ENCODE peak calls at places on chromosomes 1 and 21, in ten cellular contexts. X is astrocyte of the spinal cord, W is mesothelial cell of epicardium, V is RWPE1, Z is IMR-90, E is omental fat pad, F is GM10248, R is fibroblast of mammary gland, H is endothelial cell, L is fibroblast of lung. Y is an unnamed sample.

GRCh38 chr21:21097425-21097824 is 99.2 kb downstream of the NCAM2 start:
- DNase-seq in F (no peak), V (no peak), H (no peak), E (no peak), Z (no peak), R (no peak), L (no peak), W (no peak), X (no peak), Y (no peak)

GRCh38 chr1:112879834-112880233 is 76.2 kb downstream of the SLC16A1 start:
- DNase-seq in H (no peak), L (no peak), R (no peak), F (no peak), V (no peak), W (no peak), Z (no peak), E (no peak), X (no peak), Y (no peak)

GRCh38 chr1:58890091-58890490 is 106.2 kb upstream of the JUN start:
- DNase-seq in L (no peak), V (no peak), E (no peak), X (no peak), R (no peak), H (no peak), W (no peak), Z (no peak), F (no peak), Y (no peak)

GRCh38 chr1:119549719-119550141 is 42.7 kb downstream of the HSD3B1 start:
- DNase-seq in X (peak), Z (peak), F (peak), E (no peak), L (peak), R (peak), H (peak), V (peak), W (no peak), Y (no peak)

GRCh38 chr1:229709620-229710019 is 83.6 kb downstream of the URB2 start:
- DNase-seq in V (no peak), F (no peak), L (no peak), W (no peak), H (no peak), R (peak), E (no peak), X (no peak), Z (no peak), Y (no peak)

GRCh38 chr1:155135416-155136197 is at the start of gene SLC50A1:
- DNase-seq in F (peak), Z (peak), W (peak), R (peak), L (peak), H (peak), X (peak), E (peak), V (peak), Y (peak)

GRCh38 chr21:14690886-14691285 is 144.8 kb upstream of the SAMSN1 start:
- DNase-seq in Z (no peak), V (no peak), F (no peak), L (no peak), W (no peak), R (peak), H (no peak), E (no peak), X (no peak), Y (no peak)

GRCh38 chr1:179599623-179600249 is 8.1 kb downstream of the TDRD5 start:
- DNase-seq in V (no peak), F (no peak), R (peak), H (peak), E (no peak), W (no peak), X (peak), L (peak), Z (peak), Y (no peak)

GRCh38 chr1:205925730-205926129 is 17.5 kb downstream of the SLC26A9 start:
- DNase-seq in V (peak), W (no peak), H (no peak), E (no peak), L (peak), F (no peak), Z (peak), X (peak), R (peak), Y (no peak)

GRCh38 chr1:14439015-14439414 is 159.5 kb upstream of the KAZN start:
- DNase-seq in Z (peak), X (no peak), R (peak), L (no peak), W (no peak), E (no peak), F (no peak), H (no peak), V (no peak), Y (no peak)

GRCh38 chr1:54362881-54363340 is 43.3 kb downstream of the SSBP3 start:
- DNase-seq in V (no peak), W (no peak), E (no peak), R (peak), F (no peak), H (no peak), X (peak), Z (peak), L (no peak), Y (no peak)

GRCh38 chr1:47701741-47702515 is 264.1 kb downstream of the FOXD2 start:
- DNase-seq in L (no peak), F (no peak), Z (no peak), E (no peak), X (no peak), R (no peak), H (no peak), V (no peak), W (no peak), Y (no peak)

GRCh38 chr1:28510350-28511223 is 4.7 kb downstream of the RCC1 start:
- DNase-seq in E (no peak), H (no peak), X (peak), L (peak), Z (peak), V (no peak), W (no peak), R (peak), F (no peak), Y (no peak)

GRCh38 chr1:206021796-206022365 is 1.8 kb downstream of the CTSE start:
- DNase-seq in L (no peak), E (no peak), V (peak), Z (peak), H (no peak), F (no peak), W (no peak), R (peak), X (peak), Y (no peak)

GRCh38 chr1:208300084-208300770 is 56.0 kb upstream of the PLXNA2 start:
- DNase-seq in W (no peak), V (no peak), Z (no peak), F (no peak), X (no peak), L (no peak), E (no peak), H (no peak), R (no peak), Y (no peak)

GRCh38 chr1:17922833-17923232 is 167.7 kb downstream of the ACTL8 start:
- DNase-seq in W (no peak), L (peak), R (peak), F (peak), Z (peak), E (no peak), V (peak), X (no peak), H (peak), Y (no peak)

GRCh38 chr1:205594846-205595245 is 37.0 kb downstream of the ELK4 start:
- DNase-seq in X (no peak), E (no peak), R (no peak), H (no peak), Z (no peak), L (no peak), V (no peak), W (no peak), F (no peak), Y (no peak)

GRCh38 chr1:218369688-218370511 is 24.8 kb downstream of the TGFB2 start:
- DNase-seq in R (peak), L (peak), Z (peak), H (no peak), W (no peak), E (no peak), V (no peak), F (no peak), X (peak), Y (no peak)

GRCh38 chr21:34812510-34813265 is 143.9 kb downstream of the CLIC6 start:
- DNase-seq in X (peak), W (no peak), H (no peak), E (no peak), L (peak), Z (peak), F (no peak), R (peak), V (no peak), Y (no peak)

GRCh38 chr1:225653463-225654276 is 747 bp upstream of the ENAH start:
- DNase-seq in X (peak), R (peak), Z (peak), F (peak), V (peak), L (peak), W (peak), E (peak), H (peak), Y (peak)

GRCh38 chr1:60670313-60670712 is 412.0 kb upstream of the NFIA start:
- DNase-seq in W (no peak), F (no peak), R (no peak), Z (no peak), H (no peak), X (no peak), L (no peak), V (no peak), E (no peak), Y (no peak)

GRCh38 chr1:57423135-57424131 is at the start of gene DAB1:
- DNase-seq in V (no peak), R (peak), X (no peak), E (no peak), W (no peak), F (no peak), H (peak), L (peak), Z (peak), Y (no peak)

GRCh38 chr1:186142916-186143315 is 232.1 kb downstream of the TPR start:
- DNase-seq in V (no peak), F (no peak), R (no peak), L (no peak), H (no peak), Z (no peak), W (no peak), E (no peak), X (no peak), Y (no peak)

GRCh38 chr1:163744488-163744887 is 422.7 kb downstream of the NUF2 start:
- DNase-seq in L (no peak), R (no peak), V (no peak), E (no peak), Z (no peak), X (no peak), F (no peak), H (no peak), W (no peak), Y (no peak)

GRCh38 chr1:211579434-211580302 is 707 bp upstream of the SLC30A1 start:
- DNase-seq in E (peak), H (peak), L (peak), F (no peak), X (no peak), Z (peak), W (peak), V (peak), R (no peak), Y (no peak)

GRCh38 chr1:225548140-225548857 is 104.6 kb downstream of the ENAH start:
- DNase-seq in E (no peak), W (no peak), X (no peak), R (peak), F (no peak), H (no peak), V (no peak), Z (peak), L (peak), Y (no peak)

GRCh38 chr1:235011599-235012435 is 116.8 kb downstream of the TOMM20 start:
- DNase-seq in Z (peak), X (peak), L (peak), V (peak), H (no peak), F (peak), W (no peak), E (peak), R (peak), Y (peak)

GRCh38 chr1:54329337-54329954 is 76.7 kb downstream of the SSBP3 start:
- DNase-seq in F (no peak), V (no peak), L (no peak), Z (no peak), W (no peak), X (no peak), E (no peak), H (no peak), R (no peak), Y (no peak)

GRCh38 chr1:55526716-55527115 is 311.6 kb upstream of the USP24 start:
- DNase-seq in F (no peak), H (no peak), X (no peak), L (no peak), V (no peak), W (no peak), E (no peak), Z (no peak), R (no peak), Y (no peak)

GRCh38 chr1:162538815-162539431 is 22.6 kb upstream of the UAP1 start:
- DNase-seq in V (peak), F (no peak), L (peak), H (no peak), E (no peak), Z (peak), X (peak), W (no peak), R (peak), Y (no peak)

GRCh38 chr1:204709021-204709420 is 23.5 kb upstream of the LRRN2 start:
- DNase-seq in W (no peak), E (no peak), L (no peak), R (no peak), X (no peak), V (no peak), Z (no peak), H (no peak), F (no peak), Y (no peak)

GRCh38 chr1:58074702-58075578 is 471.6 kb downstream of the OMA1 start:
- DNase-seq in F (no peak), W (no peak), L (no peak), H (no peak), V (no peak), X (no peak), Z (no peak), E (no peak), R (no peak), Y (no peak)

GRCh38 chr1:244412116-244412639 is 39.5 kb downstream of the ADSS2 start:
- DNase-seq in V (no peak), X (no peak), H (no peak), E (no peak), F (no peak), R (no peak), W (no peak), Z (no peak), L (no peak), Y (no peak)
- TF ChIP-seq CTCF in V (no peak), X (no peak), H (no peak), E (no peak), F (no peak), R (no peak), W (no peak), Z (no peak), L (no peak), Y (no peak)

GRCh38 chr1:202815120-202815519 is 4.4 kb downstream of the PCAT6 start:
- DNase-seq in L (no peak), X (no peak), H (no peak), R (no peak), E (no peak), W (no peak), F (no peak), V (no peak), Z (no peak), Y (no peak)
- TF ChIP-seq CTCF in L (no peak), X (no peak), H (no peak), R (no peak), E (no peak), W (no peak), F (no peak), V (no peak), Z (no peak), Y (no peak)

GRCh38 chr1:31745898-31746668 is 18.1 kb downstream of the ADGRB2 start:
- DNase-seq in E (no peak), Z (no peak), X (no peak), F (no peak), V (no peak), R (no peak), H (no peak), W (no peak), L (no peak), Y (no peak)
- TF ChIP-seq CTCF in E (no peak), Z (no peak), X (no peak), F (no peak), V (no peak), R (no peak), H (no peak), W (no peak), L (no peak), Y (no peak)

GRCh38 chr1:22830131-22830566 is 119.5 kb downstream of the EPHB2 start:
- DNase-seq in W (no peak), V (peak), H (no peak), Z (no peak), R (no peak), E (no peak), X (no peak), L (no peak), F (no peak), Y (no peak)
- TF ChIP-seq CTCF in W (no peak), V (no peak), H (no peak), Z (no peak), R (no peak), E (no peak), X (no peak), L (no peak), F (no peak), Y (no peak)

GRCh38 chr21:41360072-41360821 is 1.6 kb upstream of the MX2 start:
- DNase-seq in R (peak), H (no peak), L (peak), V (no peak), F (no peak), Z (peak), X (no peak), E (no peak), W (no peak), Y (no peak)
- TF ChIP-seq CTCF in R (no peak), H (no peak), L (no peak), V (no peak), F (no peak), Z (no peak), X (no peak), E (no peak), W (no peak), Y (no peak)

GRCh38 chr1:114150016-114150415 is 3.7 kb downstream of the SYT6 start:
- DNase-seq in V (no peak), F (no peak), X (no peak), H (no peak), W (no peak), R (no peak), Z (no peak), E (no peak), L (no peak), Y (no peak)

DNA sequence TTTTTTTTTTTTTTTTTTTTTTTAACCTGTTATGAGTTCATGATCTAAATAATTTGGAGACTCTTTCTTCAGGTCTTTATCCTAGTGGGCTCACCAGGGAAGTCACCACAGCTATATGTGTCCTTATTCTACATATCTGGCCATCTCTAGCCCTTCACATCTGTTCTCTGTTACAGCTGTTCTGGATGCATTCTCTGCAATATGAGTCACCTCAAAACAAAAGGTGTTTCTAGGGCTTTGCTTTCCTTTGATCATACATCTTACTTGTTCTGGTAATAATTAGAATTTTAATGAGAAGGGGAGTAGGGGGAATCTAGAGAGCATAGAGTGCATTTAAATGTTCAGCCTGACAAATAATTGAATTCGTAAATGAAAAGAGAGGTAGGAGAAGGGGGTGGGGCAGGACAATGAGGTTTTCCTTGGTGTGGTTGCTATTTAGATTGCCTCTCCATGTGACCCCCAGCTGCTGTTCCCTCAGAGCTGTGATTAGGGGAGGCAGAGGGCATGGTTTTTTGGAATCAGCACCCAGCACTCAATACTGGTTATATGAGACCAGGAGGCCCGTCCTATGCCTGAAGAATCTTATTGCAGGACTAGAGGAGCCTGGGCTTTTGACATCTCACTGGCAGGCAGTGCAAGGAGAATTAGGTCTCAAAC is 8.0 kb downstream of the SYT6 start:
- DNase-seq in X (no peak), R (peak), F (no peak), Z (no peak), V (no peak), W (no peak), E (no peak), H (no peak), L (no peak), Y (no peak)
- TF ChIP-seq CTCF in X (no peak), R (no peak), F (no peak), Z (no peak), V (no peak), W (no peak), E (no peak), H (no peak), L (no peak), Y (no peak)

GRCh38 chr1:938711-939504 is 15.2 kb downstream of the SAMD11 start:
- DNase-seq in Z (no peak), F (no peak), X (no peak), L (no peak), R (no peak), E (no peak), H (no peak), W (no peak), V (no peak), Y (no peak)
- TF ChIP-seq CTCF in Z (no peak), F (no peak), X (no peak), L (no peak), R (no peak), E (no peak), H (no peak), W (no peak), V (no peak), Y (no peak)

GRCh38 chr1:30718636-30719405 is 4.6 kb downstream of the MATN1 start:
- DNase-seq in X (peak), F (peak), H (peak), L (peak), Z (peak), R (peak), W (peak), V (peak), E (peak), Y (peak)

GRCh38 chr1:30720271-30721223 is 2.8 kb downstream of the MATN1 start:
- DNase-seq in H (no peak), F (no peak), Z (no peak), X (no peak), V (no peak), R (no peak), W (no peak), E (no peak), L (no peak), Y (no peak)

GRCh38 chr1:30718091-30718635 is 5.2 kb downstream of the MATN1 start:
- DNase-seq in L (peak), W (peak), H (peak), F (peak), E (peak), R (peak), X (peak), Z (peak), V (peak), Y (peak)

GRCh38 chr1:30721311-30722174 is 1.8 kb downstream of the MATN1 start:
- DNase-seq in L (no peak), H (no peak), Z (no peak), V (no peak), W (no peak), X (no peak), F (no peak), R (no peak), E (no peak), Y (no peak)

GRCh38 chr1:30719406-30720270 is 3.7 kb downstream of the MATN1 start:
- DNase-seq in L (peak), R (peak), V (no peak), E (no peak), Z (peak), H (no peak), W (no peak), F (no peak), X (no peak), Y (no peak)
- TF ChIP-seq CTCF in L (no peak), R (no peak), V (peak), E (no peak), Z (no peak), H (peak), W (peak), F (no peak), X (no peak), Y (peak)

DNA sequence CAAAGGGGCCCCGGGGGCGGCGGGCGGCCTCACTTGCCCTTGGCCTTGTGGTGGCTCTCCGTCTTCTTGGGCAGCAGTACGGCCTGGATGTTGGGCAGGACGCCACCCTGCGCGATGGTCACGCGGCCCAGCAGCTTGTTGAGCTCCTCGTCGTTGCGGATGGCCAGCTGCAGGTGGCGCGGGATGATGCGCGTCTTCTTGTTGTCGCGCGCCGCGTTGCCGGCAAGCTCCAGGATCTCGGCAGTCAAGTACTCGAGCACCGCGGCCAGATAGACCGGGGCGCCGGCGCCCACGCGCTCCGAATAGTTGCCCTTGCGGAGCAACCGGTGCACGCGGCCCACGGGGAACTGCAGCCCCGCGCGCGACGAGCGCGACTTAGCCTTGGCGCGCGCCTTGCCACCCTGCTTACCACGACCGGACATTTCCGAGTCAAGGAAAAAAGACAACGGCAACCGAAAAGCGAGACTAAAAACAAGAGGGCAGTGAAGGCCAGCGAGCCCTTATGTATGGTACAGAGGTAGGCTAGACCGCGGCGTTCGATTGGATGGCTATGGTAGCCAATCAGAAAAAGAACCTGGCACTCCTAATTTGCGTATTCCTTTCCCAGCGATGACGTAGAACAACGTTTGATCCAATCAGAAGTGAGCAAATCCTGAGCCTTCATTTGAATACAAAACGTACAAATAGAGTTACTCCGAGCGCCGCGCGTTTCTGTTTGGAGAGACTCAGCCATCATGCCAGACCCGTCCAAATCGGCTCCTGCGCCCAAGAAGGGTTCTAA is 29.6 kb upstream of the RNF187 start:
- DNase-seq in L (peak), F (peak), H (peak), X (peak), R (peak), Z (peak), W (peak), E (peak), V (peak), Y (peak)
- TF ChIP-seq CTCF in L (peak), F (peak), H (peak), X (peak), R (no peak), Z (peak), W (peak), E (no peak), V (peak), Y (no peak)

Y was measured in activated B cell treated with CpG ODN at 0.5 μM for 24 hours.